ENCODE peak calls at places on chromosomes 11 and 22, in four cellular contexts. U is heart right ventricle, C is left ventricle myocardium inferior, N is thoracic aorta. P is an unnamed sample. For H3K9me3 and H3K4me1, the result is how much of the 10 kb centered on the place peaks cover.

GRCh38 chr11:76599041-76600013 is 71.2 kb downstream of the LRRC32 start:
- DNase-seq in U (peak), C (no peak), N (no peak), P (peak)

GRCh38 chr22:31637938-31638618 is 23.9 kb downstream of the PISD start:
- DNase-seq in U (no peak), C (peak), N (no peak), P (no peak)

GRCh38 chr11:20373568-20374209 is 10.2 kb downstream of the HTATIP2 start:
- DNase-seq in U (no peak), C (no peak), N (no peak), P (no peak)

GRCh38 chr11:132943737-132944556 is 588.4 kb downstream of the OPCML start:
- DNase-seq in U (no peak), C (no peak), N (no peak), P (no peak)

GRCh38 chr11:46528445-46529085 is 65.3 kb downstream of the AMBRA1 start:
- DNase-seq in U (no peak), C (no peak), N (no peak), P (no peak)

GRCh38 chr22:36253523-36254490 is 874 bp downstream of the APOL1 start:
- DNase-seq in U (no peak), C (no peak), N (no peak), P (no peak)

GRCh38 chr22:46074771-46075551 is 75.4 kb upstream of the PPARA start:
- DNase-seq in U (peak), C (peak), N (no peak), P (no peak)

GRCh38 chr11:73154178-73154577 is 12.1 kb upstream of the FCHSD2 start:
- DNase-seq in U (no peak), C (no peak), N (no peak), P (no peak)

GRCh38 chr11:29272019-29272654 is 744.7 kb downstream of the KCNA4 start:
- DNase-seq in U (no peak), C (no peak), N (no peak), P (no peak)

GRCh38 chr11:16871368-16871767 is 132.9 kb downstream of the C11orf58 start:
- DNase-seq in U (no peak), C (no peak), N (no peak), P (no peak)

GRCh38 chr11:2897048-2897447 is 11.5 kb upstream of the CDKN1C start:
- DNase-seq in U (no peak), C (no peak), N (no peak), P (no peak)

GRCh38 chr22:45491841-45492240 is 10.8 kb upstream of the FBLN1 start:
- DNase-seq in U (no peak), C (no peak), N (no peak), P (no peak)

GRCh38 chr22:17379939-17380710 is 10.9 kb downstream of the CECR2 start:
- DNase-seq in U (no peak), C (peak), N (no peak), P (no peak)

GRCh38 chr11:35146074-35146521 is 7.1 kb downstream of the CD44 start:
- DNase-seq in U (no peak), C (no peak), N (no peak), P (no peak)

GRCh38 chr11:102794382-102794781 is 3.6 kb downstream of the MMP1 start:
- DNase-seq in U (no peak), C (no peak), N (no peak), P (no peak)

GRCh38 chr11:126205359-126205758 is 6.1 kb downstream of the RPUSD4 start:
- DNase-seq in U (no peak), C (no peak), N (no peak), P (no peak)

GRCh38 chr11:65780770-65781151 is at the start of gene AP5B1:
- DNase-seq in U (peak), C (peak), N (no peak), P (no peak)

GRCh38 chr11:9285850-9286587 is 20.9 kb upstream of the DENND5A start:
- DNase-seq in U (no peak), C (no peak), N (no peak), P (no peak)

GRCh38 chr11:57294225-57295131 is 30.3 kb downstream of the TNKS1BP1 start:
- DNase-seq in U (no peak), C (no peak), N (no peak), P (no peak)

GRCh38 chr11:76206327-76207081 is at the start of gene WNT11:
- DNase-seq in U (peak), C (peak), N (no peak), P (no peak)

GRCh38 chr22:18156878-18157713 is 7.1 kb downstream of the USP18 start:
- DNase-seq in U (peak), C (peak), N (peak), P (peak)

GRCh38 chr11:120332822-120333716 is 3.1 kb upstream of the ARHGEF12 start:
- DNase-seq in U (no peak), C (no peak), N (no peak), P (no peak)

GRCh38 chr22:42300286-42301071 is 30.0 kb upstream of the TCF20 start:
- DNase-seq in U (no peak), C (no peak), N (no peak), P (no peak)

GRCh38 chr11:82733444-82734119 is at the start of gene FAM181B:
- DNase-seq in U (peak), C (peak), N (peak), P (no peak)

GRCh38 chr11:134014502-134014901 is 54.4 kb upstream of the JAM3 start:
- DNase-seq in U (peak), C (no peak), N (no peak), P (no peak)

DNA sequence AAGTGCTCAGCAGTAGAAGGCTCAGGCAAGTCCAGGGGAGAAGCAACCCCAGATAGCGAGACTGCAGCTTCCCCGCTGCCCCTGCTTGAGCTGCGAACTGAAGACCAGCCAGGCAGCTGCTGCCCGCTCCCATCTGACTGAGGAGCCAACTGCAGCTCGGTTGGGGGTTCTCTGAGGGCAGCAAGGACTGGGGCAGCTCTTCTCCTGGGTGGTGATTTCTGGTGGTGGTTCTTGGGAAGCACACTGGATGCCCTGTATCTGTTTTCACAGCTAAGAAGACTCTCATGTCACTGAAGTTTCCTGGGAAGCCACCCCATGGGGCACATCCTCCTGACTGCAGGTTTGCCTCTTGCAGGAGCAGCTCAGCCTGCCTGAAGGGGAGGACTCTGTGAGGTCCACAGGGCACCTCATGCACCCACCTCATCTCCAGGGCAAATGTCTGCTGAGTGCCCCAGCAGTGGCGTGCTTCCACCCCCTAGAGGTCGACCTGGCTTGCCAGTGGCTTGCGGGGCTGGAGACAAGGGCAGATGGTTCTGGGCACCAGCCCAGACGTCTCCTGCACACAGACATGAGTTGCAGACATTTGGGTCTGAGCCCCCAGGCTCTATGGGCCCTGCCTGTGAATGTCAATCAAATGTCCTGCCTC is 801.1 kb downstream of the BRD1 start:
- DNase-seq in U (no peak), C (no peak), N (no peak), P (no peak)
- H3K9me3 ChIP-seq in U (under half), C (under half), N (under half), P (under half)

GRCh38 chr11:69533296-69534165 is 52.1 kb downstream of the LINC01488 start:
- DNase-seq in U (no peak), C (no peak), N (no peak), P (no peak)

GRCh38 chr11:69530278-69531070 is 49.0 kb downstream of the LINC01488 start:
- DNase-seq in U (no peak), C (no peak), N (no peak), P (no peak)

GRCh38 chr11:69529001-69529400 is 47.5 kb downstream of the LINC01488 start:
- DNase-seq in U (no peak), C (no peak), N (no peak), P (no peak)

GRCh38 chr11:69531717-69532088 is 50.2 kb downstream of the LINC01488 start:
- DNase-seq in U (no peak), C (no peak), N (no peak), P (no peak)

DNA sequence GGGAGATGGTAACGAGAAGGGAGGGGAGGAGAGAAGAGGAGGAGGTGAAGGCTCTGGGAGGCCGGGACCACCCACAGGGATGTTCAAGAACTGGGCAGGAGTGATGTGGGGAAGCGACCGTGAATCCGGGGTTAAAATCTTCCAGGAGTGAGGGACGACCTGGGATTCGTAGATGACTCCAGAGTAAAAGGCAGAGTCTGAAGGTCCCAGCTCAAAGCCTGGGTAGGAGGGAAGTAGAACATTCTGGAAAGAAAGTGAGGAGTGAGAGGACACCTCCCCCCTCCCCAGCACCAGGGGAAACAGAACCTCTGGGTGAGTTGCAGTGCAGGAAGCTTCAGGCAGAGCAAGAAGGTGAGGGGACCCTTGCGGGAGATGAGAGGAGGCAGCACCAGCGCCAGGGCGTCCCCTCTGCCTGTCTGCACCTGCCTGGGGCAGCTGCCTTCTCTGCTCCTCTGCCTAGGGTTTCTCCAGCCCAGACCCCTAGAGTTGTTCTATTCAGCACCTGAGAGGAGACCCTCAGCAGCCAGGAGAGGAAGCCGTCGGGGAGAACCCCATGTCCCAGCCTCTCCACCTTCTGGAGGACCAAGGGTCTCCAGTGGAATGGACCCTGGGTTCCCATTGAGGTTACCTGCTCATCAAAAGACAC is 49.7 kb downstream of the LINC01488 start:
- DNase-seq in U (no peak), C (no peak), N (no peak), P (no peak)
- H3K4me1 ChIP-seq in U (under half), C (under half), N (under half), P (under half)

DNA sequence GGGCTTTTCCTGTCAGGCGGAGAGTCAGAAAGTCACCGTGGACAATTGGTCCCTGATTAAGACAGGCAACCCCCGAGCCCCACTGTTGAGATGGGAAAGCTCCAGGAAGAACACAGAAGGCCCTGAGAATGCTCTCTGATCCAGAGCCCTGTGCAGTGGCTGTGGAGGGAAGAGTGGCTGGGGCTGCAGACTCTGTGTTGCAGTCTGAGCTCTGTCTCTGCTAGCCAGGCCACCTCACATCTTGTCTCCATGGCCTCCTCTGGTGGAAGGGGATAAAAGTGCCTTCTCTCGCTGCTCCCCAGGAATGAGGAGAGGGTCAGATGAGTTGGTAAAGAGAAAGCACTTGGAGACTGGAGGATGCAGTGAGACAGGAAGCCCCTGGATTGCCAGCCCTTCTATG is 141.2 kb downstream of the CEP164 start:
- DNase-seq in U (no peak), C (no peak), N (no peak), P (no peak)
- H3K27ac ChIP-seq in U (no peak), C (no peak), N (no peak), P (no peak)

DNA sequence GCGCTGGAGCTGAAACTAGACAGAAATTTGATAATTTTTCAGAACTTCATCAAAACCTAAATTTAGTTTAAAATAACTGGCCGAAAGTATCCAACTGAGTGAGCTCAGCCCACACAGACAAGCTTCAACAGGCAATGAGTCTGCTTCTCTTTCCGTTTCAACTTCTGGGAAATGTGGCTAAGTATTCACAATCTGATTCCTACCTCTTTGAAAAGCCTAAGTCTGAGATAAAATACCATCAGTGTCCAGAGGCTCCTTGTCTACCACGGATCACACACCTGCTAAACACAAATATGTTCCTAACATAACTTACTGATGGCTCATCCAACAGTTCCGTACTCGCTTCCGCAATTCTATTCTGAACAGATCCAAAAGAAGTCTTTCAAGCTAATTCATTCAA is 8.5 kb downstream of the SIK3 start:
- DNase-seq in U (no peak), C (no peak), N (no peak), P (no peak)
- H3K9me3 ChIP-seq in U (under half), C (under half), N (under half), P (under half)

GRCh38 chr22:49966716-49967332 is 6.3 kb downstream of the PIM3 start:
- DNase-seq in U (peak), C (peak), N (peak), P (peak)

GRCh38 chr22:49964493-49965290 is 4.1 kb downstream of the PIM3 start:
- DNase-seq in U (peak), C (peak), N (peak), P (no peak)

GRCh38 chr22:49965291-49966040 is 4.9 kb downstream of the PIM3 start:
- DNase-seq in U (peak), C (peak), N (no peak), P (no peak)

GRCh38 chr22:49967333-49968241 is 7.0 kb downstream of the PIM3 start:
- DNase-seq in U (peak), C (peak), N (peak), P (peak)

DNA sequence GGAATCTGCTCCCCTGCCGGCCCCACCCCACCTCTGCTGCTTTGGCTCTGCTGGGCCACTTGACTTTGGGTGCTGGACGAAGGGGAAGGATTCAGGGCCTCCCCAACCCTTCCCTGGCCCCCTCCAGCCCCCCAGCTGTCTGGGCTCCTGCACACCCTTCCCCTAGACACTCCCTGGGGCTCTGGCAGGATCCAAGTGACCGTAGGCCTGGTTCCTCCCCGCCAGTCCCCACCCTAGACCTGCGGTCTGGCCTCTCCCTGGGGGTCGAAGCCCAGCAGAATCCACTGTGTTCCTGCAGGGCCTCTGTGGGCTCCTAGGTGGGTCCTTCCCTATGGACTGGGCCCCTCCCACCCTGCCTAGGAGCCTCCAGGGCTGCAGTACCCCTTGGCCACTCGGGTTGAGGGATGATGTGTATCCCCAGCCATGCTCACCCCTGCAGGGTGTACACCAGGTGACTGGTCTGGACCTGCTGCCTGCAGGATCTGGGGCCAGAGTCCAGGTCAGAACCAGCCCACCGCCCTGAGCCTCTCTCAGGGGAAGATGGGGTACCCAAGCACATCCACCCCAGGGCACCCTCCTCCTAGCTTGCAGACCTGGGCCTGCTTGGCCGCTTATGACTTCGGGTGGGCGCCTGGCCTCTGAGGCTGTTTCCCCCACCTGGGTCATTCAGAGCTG is 5.6 kb downstream of the PIM3 start:
- DNase-seq in U (peak), C (no peak), N (peak), P (no peak)
- H3K4me1 ChIP-seq in U (half or more), C (half or more), N (under half), P (under half)

DNA sequence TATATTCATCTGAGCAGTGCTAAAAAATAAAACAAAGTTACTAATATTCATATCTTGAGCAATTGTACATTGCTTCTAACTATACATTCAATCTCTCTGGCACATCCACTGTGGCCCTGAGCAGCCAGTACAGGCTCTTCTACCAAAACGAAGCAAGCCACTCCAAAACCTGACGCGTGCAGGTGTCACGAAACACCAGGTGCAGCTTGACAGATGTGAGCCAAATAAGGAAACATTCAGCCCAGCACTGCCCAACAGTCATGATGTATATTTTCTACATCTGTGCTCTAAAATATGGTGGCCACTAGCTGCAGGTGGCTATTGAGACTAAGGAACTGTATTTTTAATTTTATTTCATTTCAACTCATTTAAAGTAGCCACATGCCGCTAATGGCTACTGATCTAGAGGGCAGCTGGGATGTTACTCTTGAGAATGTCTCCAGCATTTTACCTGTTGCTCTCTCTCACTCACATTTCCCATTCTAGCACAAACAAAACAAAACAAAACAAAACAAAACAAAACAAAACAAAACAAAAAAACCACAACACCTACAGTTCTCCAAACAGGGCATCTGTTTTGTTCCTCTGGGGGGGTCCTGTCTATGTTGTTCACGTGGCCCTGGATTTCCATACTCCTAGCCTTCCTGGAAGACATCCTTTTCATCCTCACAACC is 77.7 kb downstream of the LARGE1 start:
- DNase-seq in U (no peak), C (no peak), N (no peak), P (no peak)
- H3K27ac ChIP-seq in U (peak), C (peak), N (peak), P (peak)

GRCh38 chr22:48564995-48565394 is 1262.7 kb downstream of the BRD1 start:
- DNase-seq in U (no peak), C (no peak), N (no peak), P (no peak)
- H3K9me3 ChIP-seq in U (under half), C (under half), N (under half), P (under half)